ENCODE peak calls at places on chromosomes 12 and 14, in ten cellular contexts. K, E, I, U, W, M, C, Q, G and V are unnamed samples.

GRCh38 chr12:34400423-34400881 is 378.2 kb downstream of the ALG10 start:
- DNase-seq in K (peak; percentile 25), E (no peak), I (peak; percentile 5), U (no peak), W (no peak), M (no peak), C (no peak), Q (no peak), G (no peak), V (peak; percentile 11)

GRCh38 chr14:73242274-73242960 is 5.1 kb downstream of the PAPLN start:
- DNase-seq in K (no peak), E (no peak), I (no peak), U (no peak), W (no peak), M (no peak), C (no peak), Q (peak; percentile 51), G (no peak), V (no peak)

GRCh38 chr12:118102070-118102469 is 1.7 kb downstream of the VSIG10 start:
- DNase-seq in K (no peak), E (no peak), I (no peak), U (no peak), W (no peak), M (no peak), C (no peak), Q (no peak), G (no peak), V (no peak)

GRCh38 chr12:108495823-108496579 is 19.1 kb upstream of the FICD start:
- DNase-seq in K (no peak), E (no peak), I (no peak), U (no peak), W (no peak), M (no peak), C (no peak), Q (no peak), G (no peak), V (no peak)

GRCh38 chr12:104546575-104546974 is 89.8 kb downstream of the CHST11 start:
- DNase-seq in K (no peak), E (no peak), I (peak; percentile 47), U (no peak), W (no peak), M (no peak), C (no peak), Q (no peak), G (no peak), V (no peak)

GRCh38 chr12:103422328-103422727 is 73.4 kb downstream of the C12orf42 start:
- DNase-seq in K (no peak), E (no peak), I (no peak), U (no peak), W (no peak), M (no peak), C (no peak), Q (no peak), G (no peak), V (no peak)

GRCh38 chr12:81585787-81586186 is 173.4 kb downstream of the PPFIA2 start:
- DNase-seq in K (no peak), E (no peak), I (no peak), U (no peak), W (no peak), M (no peak), C (no peak), Q (no peak), G (no peak), V (no peak)

GRCh38 chr12:108029081-108029790 is 99.9 kb upstream of the WSCD2 start:
- DNase-seq in K (no peak), E (no peak), I (no peak), U (no peak), W (no peak), M (no peak), C (no peak), Q (no peak), G (no peak), V (no peak)

GRCh38 chr14:93331375-93332031 is 1.3 kb downstream of the BTBD7 start:
- DNase-seq in K (no peak), E (no peak), I (no peak), U (no peak), W (no peak), M (no peak), C (no peak), Q (no peak), G (no peak), V (no peak)

GRCh38 chr14:93329965-93330608 is 2.7 kb downstream of the BTBD7 start:
- DNase-seq in K (no peak), E (no peak), I (no peak), U (no peak), W (no peak), M (no peak), C (no peak), Q (no peak), G (no peak), V (no peak)

GRCh38 chr14:93332032-93332852 is 594 bp downstream of the BTBD7 start:
- DNase-seq in K (peak; percentile 68), E (no peak), I (peak; percentile 62), U (no peak), W (peak; percentile 77), M (no peak), C (no peak), Q (peak; percentile 35), G (peak; percentile 46), V (no peak)

GRCh38 chr14:93328546-93328945 is 4.3 kb downstream of the BTBD7 start:
- DNase-seq in K (no peak), E (no peak), I (no peak), U (no peak), W (no peak), M (no peak), C (no peak), Q (no peak), G (no peak), V (no peak)

DNA sequence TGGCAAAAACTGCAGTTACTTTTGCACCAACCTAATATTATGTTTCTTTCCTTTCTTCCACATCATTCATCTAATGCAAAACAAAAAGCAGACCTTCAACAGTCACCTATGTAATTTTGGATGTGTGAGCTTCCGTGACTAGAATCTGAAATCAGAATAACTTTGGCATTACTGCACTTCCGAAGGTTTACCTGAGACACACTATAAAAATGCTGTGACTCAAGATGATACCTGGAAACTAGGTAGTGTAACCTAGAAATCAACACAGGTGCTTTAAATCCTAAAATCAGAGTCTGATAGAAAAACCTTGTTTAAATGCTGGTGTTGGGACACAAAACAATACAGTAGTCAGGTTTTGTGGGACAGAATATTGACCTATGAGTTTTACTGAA is 2.2 kb downstream of the BTBD7 start:
- DNase-seq in K (no peak), E (no peak), I (no peak), U (no peak), W (no peak), M (no peak), C (no peak), Q (no peak), G (no peak), V (no peak)
- TF ChIP-seq CTCF in K (no peak), E (no peak), I (no peak), U (no peak), W (no peak), M (no peak), C (no peak), Q (no peak), G (no peak), V (no peak)

GRCh38 chr12:132176358-132176919 is 32.2 kb downstream of the NOC4L start:
- DNase-seq in K (no peak), E (no peak), I (no peak), U (no peak), W (no peak), M (no peak), C (no peak), Q (no peak), G (no peak), V (no peak)
- TF ChIP-seq CTCF in K (no peak), E (no peak), I (no peak), U (no peak), W (no peak), M (no peak), C (no peak), Q (no peak), G (no peak), V (no peak)

DNA sequence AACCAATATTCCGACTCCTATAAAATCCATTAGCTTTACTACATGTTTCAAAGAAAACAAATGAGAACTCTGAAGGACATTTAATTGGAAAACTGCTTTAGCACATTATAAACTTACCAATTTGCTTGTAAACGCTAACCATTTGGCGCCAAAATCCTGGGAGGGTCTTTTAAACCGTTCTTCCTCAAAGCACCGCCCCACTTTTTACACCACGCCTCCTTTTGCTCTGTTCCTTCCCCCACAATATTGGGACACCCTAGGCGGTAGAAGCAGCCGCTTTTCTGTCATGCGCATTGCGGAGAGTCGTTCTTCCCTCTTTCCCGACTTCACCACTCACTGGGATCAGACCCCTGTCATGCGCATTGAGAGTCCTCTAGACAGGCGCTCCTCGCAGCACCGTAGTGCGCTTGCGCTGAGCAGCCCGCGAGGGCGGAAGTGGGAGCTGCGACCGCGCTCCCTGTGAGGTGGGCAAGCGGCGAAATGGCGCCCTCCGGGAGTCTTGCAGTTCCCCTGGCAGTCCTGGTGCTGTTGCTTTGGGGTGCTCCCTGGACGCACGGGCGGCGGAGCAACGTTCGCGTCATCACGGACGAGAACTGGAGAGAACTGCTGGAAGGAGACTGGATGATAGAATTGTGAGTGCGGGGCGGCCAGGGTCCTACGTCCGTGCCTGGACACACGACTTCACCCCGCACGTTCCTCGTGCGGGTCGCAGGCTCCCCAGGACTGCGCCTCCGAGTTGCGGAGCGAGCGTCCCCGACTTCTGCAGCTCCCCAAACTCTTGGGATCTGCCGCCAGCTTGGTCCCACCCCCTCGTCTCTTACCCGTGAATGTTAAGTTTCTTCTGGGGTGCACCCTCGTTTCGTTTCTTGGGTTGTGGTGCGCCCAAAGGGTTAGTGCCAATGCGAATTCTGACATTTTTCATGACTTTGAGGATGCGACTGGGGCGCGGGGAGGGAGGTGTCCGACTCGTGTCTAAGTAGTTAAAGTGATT is at the start of gene TMX1:
- DNase-seq in K (peak; percentile 97), E (peak; percentile 80), I (peak; percentile 97), U (peak; percentile 96), W (peak; percentile 95), M (peak; percentile 95), C (peak; percentile 86), Q (peak; percentile 99), G (peak; percentile 89), V (peak; percentile 76)
- TF ChIP-seq CTCF in K (no peak), E (no peak), I (no peak), U (no peak), W (no peak), M (no peak), C (peak; percentile 34), Q (peak; percentile 29), G (no peak), V (no peak)

GRCh38 chr12:52837781-52838736 is 3.9 kb upstream of the KRT79 start:
- DNase-seq in K (no peak), E (no peak), I (no peak), U (no peak), W (no peak), M (no peak), C (no peak), Q (peak; percentile 41), G (no peak), V (no peak)

GRCh38 chr12:52836491-52837175 is 2.5 kb upstream of the KRT79 start:
- DNase-seq in K (no peak), E (no peak), I (no peak), U (no peak), W (no peak), M (no peak), C (no peak), Q (no peak), G (no peak), V (no peak)

GRCh38 chr12:52839706-52840105 is 5.6 kb upstream of the KRT79 start:
- DNase-seq in K (no peak), E (no peak), I (no peak), U (no peak), W (no peak), M (no peak), C (no peak), Q (no peak), G (no peak), V (no peak)

GRCh38 chr12:52837341-52837741 is 3.2 kb upstream of the KRT79 start:
- DNase-seq in K (no peak), E (no peak), I (no peak), U (no peak), W (no peak), M (no peak), C (no peak), Q (peak; percentile 89), G (no peak), V (no peak)

GRCh38 chr12:52838871-52839446 is 4.8 kb upstream of the KRT79 start:
- DNase-seq in K (no peak), E (no peak), I (no peak), U (no peak), W (no peak), M (no peak), C (no peak), Q (no peak), G (no peak), V (no peak)
- TF ChIP-seq CTCF in K (no peak), E (no peak), I (no peak), U (no peak), W (no peak), M (no peak), C (no peak), Q (no peak), G (no peak), V (no peak)